ENCODE peak calls at places on chromosomes 11 and 22, in seven cellular contexts. One of them, this sample, is unnamed.

GRCh38 chr11:125947419-125948277 is 1.8 kb downstream of the VSIG10L2 start:
- DNase-seq in AG08395: no peak
- DNase-seq in effector memory CD8-positive, alpha-beta T cell: no peak
- DNase-seq in activated naive CD8-positive, alpha-beta T cell treated with anti-CD3 and anti-CD28 coated beads, Interleukin-2, amount 50 U/mL, for 24 hours: no peak
- DNase-seq in right lobe of liver: no peak
- DNase-seq in NCI-H1694 treated with DMSO at 0.1 percent for 48 hours: no peak
- DNase-seq in CD4-positive, alpha-beta T cell: no peak
- DNase-seq in this sample: no peak

GRCh38 chr22:23533328-23533762 is 46.7 kb downstream of the IGLL1 start:
- DNase-seq in CD4-positive, alpha-beta T cell: no peak
- DNase-seq in AG08395: no peak
- DNase-seq in NCI-H1694 treated with DMSO at 0.1 percent for 48 hours: peak
- DNase-seq in right lobe of liver: no peak
- DNase-seq in effector memory CD8-positive, alpha-beta T cell: peak
- DNase-seq in activated naive CD8-positive, alpha-beta T cell treated with anti-CD3 and anti-CD28 coated beads, Interleukin-2, amount 50 U/mL, for 24 hours: peak
- DNase-seq in this sample: peak

GRCh38 chr22:32469799-32470212 is 4.8 kb upstream of the FBXO7 start:
- DNase-seq in activated naive CD8-positive, alpha-beta T cell treated with anti-CD3 and anti-CD28 coated beads, Interleukin-2, amount 50 U/mL, for 24 hours: no peak
- DNase-seq in NCI-H1694 treated with DMSO at 0.1 percent for 48 hours: peak
- DNase-seq in effector memory CD8-positive, alpha-beta T cell: no peak
- DNase-seq in AG08395: peak
- DNase-seq in CD4-positive, alpha-beta T cell: no peak
- DNase-seq in right lobe of liver: no peak
- DNase-seq in this sample: no peak

GRCh38 chr11:74001822-74002286 is 7.0 kb downstream of the UCP3 start:
- DNase-seq in effector memory CD8-positive, alpha-beta T cell: no peak
- DNase-seq in activated naive CD8-positive, alpha-beta T cell treated with anti-CD3 and anti-CD28 coated beads, Interleukin-2, amount 50 U/mL, for 24 hours: no peak
- DNase-seq in right lobe of liver: no peak
- DNase-seq in AG08395: no peak
- DNase-seq in NCI-H1694 treated with DMSO at 0.1 percent for 48 hours: no peak
- DNase-seq in CD4-positive, alpha-beta T cell: no peak
- DNase-seq in this sample: no peak

GRCh38 chr11:2747236-2748015 is 47.6 kb upstream of the KCNQ1OT1 start:
- DNase-seq in right lobe of liver: no peak
- DNase-seq in NCI-H1694 treated with DMSO at 0.1 percent for 48 hours: no peak
- DNase-seq in activated naive CD8-positive, alpha-beta T cell treated with anti-CD3 and anti-CD28 coated beads, Interleukin-2, amount 50 U/mL, for 24 hours: no peak
- DNase-seq in AG08395: no peak
- DNase-seq in CD4-positive, alpha-beta T cell: no peak
- DNase-seq in effector memory CD8-positive, alpha-beta T cell: no peak
- DNase-seq in this sample: no peak

GRCh38 chr22:38653741-38654140 is 2.5 kb downstream of the FAM227A start:
- DNase-seq in CD4-positive, alpha-beta T cell: no peak
- DNase-seq in activated naive CD8-positive, alpha-beta T cell treated with anti-CD3 and anti-CD28 coated beads, Interleukin-2, amount 50 U/mL, for 24 hours: no peak
- DNase-seq in AG08395: no peak
- DNase-seq in effector memory CD8-positive, alpha-beta T cell: no peak
- DNase-seq in right lobe of liver: no peak
- DNase-seq in NCI-H1694 treated with DMSO at 0.1 percent for 48 hours: no peak
- DNase-seq in this sample: no peak

GRCh38 chr22:33576205-33576604 is 344.1 kb downstream of the LARGE1 start:
- DNase-seq in activated naive CD8-positive, alpha-beta T cell treated with anti-CD3 and anti-CD28 coated beads, Interleukin-2, amount 50 U/mL, for 24 hours: no peak
- DNase-seq in NCI-H1694 treated with DMSO at 0.1 percent for 48 hours: no peak
- DNase-seq in right lobe of liver: no peak
- DNase-seq in effector memory CD8-positive, alpha-beta T cell: no peak
- DNase-seq in CD4-positive, alpha-beta T cell: no peak
- DNase-seq in AG08395: no peak
- DNase-seq in this sample: no peak

GRCh38 chr11:117316197-117316961 is at the start of gene BACE1:
- DNase-seq in AG08395: peak
- DNase-seq in activated naive CD8-positive, alpha-beta T cell treated with anti-CD3 and anti-CD28 coated beads, Interleukin-2, amount 50 U/mL, for 24 hours: peak
- DNase-seq in NCI-H1694 treated with DMSO at 0.1 percent for 48 hours: peak
- DNase-seq in effector memory CD8-positive, alpha-beta T cell: no peak
- DNase-seq in CD4-positive, alpha-beta T cell: no peak
- DNase-seq in right lobe of liver: peak
- DNase-seq in this sample: peak

GRCh38 chr11:66368484-66368883 is 3.1 kb downstream of the SLC29A2 start:
- DNase-seq in effector memory CD8-positive, alpha-beta T cell: no peak
- DNase-seq in CD4-positive, alpha-beta T cell: no peak
- DNase-seq in NCI-H1694 treated with DMSO at 0.1 percent for 48 hours: no peak
- DNase-seq in activated naive CD8-positive, alpha-beta T cell treated with anti-CD3 and anti-CD28 coated beads, Interleukin-2, amount 50 U/mL, for 24 hours: no peak
- DNase-seq in AG08395: no peak
- DNase-seq in right lobe of liver: no peak
- DNase-seq in this sample: no peak

GRCh38 chr11:74272276-74272675 is 39.2 kb downstream of the P4HA3 start:
- DNase-seq in effector memory CD8-positive, alpha-beta T cell: no peak
- DNase-seq in NCI-H1694 treated with DMSO at 0.1 percent for 48 hours: no peak
- DNase-seq in right lobe of liver: no peak
- DNase-seq in CD4-positive, alpha-beta T cell: no peak
- DNase-seq in AG08395: no peak
- DNase-seq in activated naive CD8-positive, alpha-beta T cell treated with anti-CD3 and anti-CD28 coated beads, Interleukin-2, amount 50 U/mL, for 24 hours: no peak
- DNase-seq in this sample: no peak

GRCh38 chr11:115008774-115009173 is 330.4 kb downstream of the NXPE2 start:
- DNase-seq in AG08395: no peak
- DNase-seq in activated naive CD8-positive, alpha-beta T cell treated with anti-CD3 and anti-CD28 coated beads, Interleukin-2, amount 50 U/mL, for 24 hours: no peak
- DNase-seq in right lobe of liver: no peak
- DNase-seq in CD4-positive, alpha-beta T cell: no peak
- DNase-seq in effector memory CD8-positive, alpha-beta T cell: no peak
- DNase-seq in NCI-H1694 treated with DMSO at 0.1 percent for 48 hours: no peak
- DNase-seq in this sample: no peak

GRCh38 chr22:33051960-33052839 is 6.0 kb downstream of the SYN3 start:
- DNase-seq in right lobe of liver: no peak
- DNase-seq in NCI-H1694 treated with DMSO at 0.1 percent for 48 hours: peak
- DNase-seq in CD4-positive, alpha-beta T cell: no peak
- DNase-seq in effector memory CD8-positive, alpha-beta T cell: no peak
- DNase-seq in AG08395: no peak
- DNase-seq in activated naive CD8-positive, alpha-beta T cell treated with anti-CD3 and anti-CD28 coated beads, Interleukin-2, amount 50 U/mL, for 24 hours: no peak
- DNase-seq in this sample: no peak

GRCh38 chr22:21837184-21837979 is 30.1 kb downstream of the MAPK1 start:
- DNase-seq in CD4-positive, alpha-beta T cell: no peak
- DNase-seq in effector memory CD8-positive, alpha-beta T cell: no peak
- DNase-seq in AG08395: peak
- DNase-seq in NCI-H1694 treated with DMSO at 0.1 percent for 48 hours: no peak
- DNase-seq in right lobe of liver: no peak
- DNase-seq in activated naive CD8-positive, alpha-beta T cell treated with anti-CD3 and anti-CD28 coated beads, Interleukin-2, amount 50 U/mL, for 24 hours: no peak
- DNase-seq in this sample: peak

GRCh38 chr11:8023831-8024555 is 36.9 kb downstream of the EIF3F start:
- DNase-seq in activated naive CD8-positive, alpha-beta T cell treated with anti-CD3 and anti-CD28 coated beads, Interleukin-2, amount 50 U/mL, for 24 hours: no peak
- DNase-seq in NCI-H1694 treated with DMSO at 0.1 percent for 48 hours: no peak
- DNase-seq in effector memory CD8-positive, alpha-beta T cell: no peak
- DNase-seq in CD4-positive, alpha-beta T cell: no peak
- DNase-seq in AG08395: no peak
- DNase-seq in right lobe of liver: no peak
- DNase-seq in this sample: no peak

GRCh38 chr11:101860694-101861371 is 54.0 kb upstream of the CEP126 start:
- DNase-seq in activated naive CD8-positive, alpha-beta T cell treated with anti-CD3 and anti-CD28 coated beads, Interleukin-2, amount 50 U/mL, for 24 hours: peak
- DNase-seq in right lobe of liver: no peak
- DNase-seq in AG08395: peak
- DNase-seq in NCI-H1694 treated with DMSO at 0.1 percent for 48 hours: no peak
- DNase-seq in CD4-positive, alpha-beta T cell: no peak
- DNase-seq in effector memory CD8-positive, alpha-beta T cell: peak
- DNase-seq in this sample: peak

GRCh38 chr22:43532301-43533050 is 120.7 kb downstream of the MPPED1 start:
- DNase-seq in effector memory CD8-positive, alpha-beta T cell: no peak
- DNase-seq in activated naive CD8-positive, alpha-beta T cell treated with anti-CD3 and anti-CD28 coated beads, Interleukin-2, amount 50 U/mL, for 24 hours: no peak
- DNase-seq in AG08395: no peak
- DNase-seq in NCI-H1694 treated with DMSO at 0.1 percent for 48 hours: no peak
- DNase-seq in CD4-positive, alpha-beta T cell: no peak
- DNase-seq in right lobe of liver: no peak
- DNase-seq in this sample: no peak

GRCh38 chr11:69209936-69210659 is 54.4 kb downstream of the SMIM38 start:
- DNase-seq in CD4-positive, alpha-beta T cell: no peak
- DNase-seq in effector memory CD8-positive, alpha-beta T cell: no peak
- DNase-seq in right lobe of liver: no peak
- DNase-seq in NCI-H1694 treated with DMSO at 0.1 percent for 48 hours: no peak
- DNase-seq in activated naive CD8-positive, alpha-beta T cell treated with anti-CD3 and anti-CD28 coated beads, Interleukin-2, amount 50 U/mL, for 24 hours: peak
- DNase-seq in AG08395: peak
- DNase-seq in this sample: peak

GRCh38 chr11:58926695-58927094 is 12.6 kb upstream of the GLYATL1 start:
- DNase-seq in CD4-positive, alpha-beta T cell: no peak
- DNase-seq in effector memory CD8-positive, alpha-beta T cell: no peak
- DNase-seq in NCI-H1694 treated with DMSO at 0.1 percent for 48 hours: no peak
- DNase-seq in activated naive CD8-positive, alpha-beta T cell treated with anti-CD3 and anti-CD28 coated beads, Interleukin-2, amount 50 U/mL, for 24 hours: no peak
- DNase-seq in right lobe of liver: no peak
- DNase-seq in AG08395: no peak
- DNase-seq in this sample: no peak

GRCh38 chr11:18792066-18792591 is 531 bp upstream of the PTPN5 start:
- DNase-seq in NCI-H1694 treated with DMSO at 0.1 percent for 48 hours: no peak
- DNase-seq in activated naive CD8-positive, alpha-beta T cell treated with anti-CD3 and anti-CD28 coated beads, Interleukin-2, amount 50 U/mL, for 24 hours: no peak
- DNase-seq in effector memory CD8-positive, alpha-beta T cell: no peak
- DNase-seq in AG08395: no peak
- DNase-seq in right lobe of liver: no peak
- DNase-seq in CD4-positive, alpha-beta T cell: no peak
- DNase-seq in this sample: no peak

GRCh38 chr11:129639300-129639699 is 176.3 kb upstream of the TMEM45B start:
- DNase-seq in AG08395: peak
- DNase-seq in NCI-H1694 treated with DMSO at 0.1 percent for 48 hours: no peak
- DNase-seq in CD4-positive, alpha-beta T cell: no peak
- DNase-seq in activated naive CD8-positive, alpha-beta T cell treated with anti-CD3 and anti-CD28 coated beads, Interleukin-2, amount 50 U/mL, for 24 hours: peak
- DNase-seq in effector memory CD8-positive, alpha-beta T cell: no peak
- DNase-seq in right lobe of liver: no peak
- DNase-seq in this sample: peak

GRCh38 chr22:26684173-26684572 is 26.8 kb downstream of the MIAT start:
- DNase-seq in effector memory CD8-positive, alpha-beta T cell: no peak
- DNase-seq in activated naive CD8-positive, alpha-beta T cell treated with anti-CD3 and anti-CD28 coated beads, Interleukin-2, amount 50 U/mL, for 24 hours: no peak
- DNase-seq in AG08395: no peak
- DNase-seq in NCI-H1694 treated with DMSO at 0.1 percent for 48 hours: no peak
- DNase-seq in right lobe of liver: no peak
- DNase-seq in CD4-positive, alpha-beta T cell: no peak
- DNase-seq in this sample: no peak

GRCh38 chr11:17547051-17547577 is at the start of gene OTOG:
- DNase-seq in NCI-H1694 treated with DMSO at 0.1 percent for 48 hours: no peak
- DNase-seq in AG08395: no peak
- DNase-seq in effector memory CD8-positive, alpha-beta T cell: no peak
- DNase-seq in activated naive CD8-positive, alpha-beta T cell treated with anti-CD3 and anti-CD28 coated beads, Interleukin-2, amount 50 U/mL, for 24 hours: no peak
- DNase-seq in CD4-positive, alpha-beta T cell: no peak
- DNase-seq in right lobe of liver: no peak
- DNase-seq in this sample: peak

GRCh38 chr11:40877981-40878380 is 581.5 kb downstream of the LRRC4C start:
- DNase-seq in right lobe of liver: no peak
- DNase-seq in CD4-positive, alpha-beta T cell: no peak
- DNase-seq in effector memory CD8-positive, alpha-beta T cell: no peak
- DNase-seq in activated naive CD8-positive, alpha-beta T cell treated with anti-CD3 and anti-CD28 coated beads, Interleukin-2, amount 50 U/mL, for 24 hours: no peak
- DNase-seq in AG08395: no peak
- DNase-seq in NCI-H1694 treated with DMSO at 0.1 percent for 48 hours: no peak
- DNase-seq in this sample: no peak

GRCh38 chr22:36921309-36922096 is 8.1 kb downstream of the CSF2RB start:
- DNase-seq in activated naive CD8-positive, alpha-beta T cell treated with anti-CD3 and anti-CD28 coated beads, Interleukin-2, amount 50 U/mL, for 24 hours: no peak
- DNase-seq in right lobe of liver: no peak
- DNase-seq in AG08395: no peak
- DNase-seq in CD4-positive, alpha-beta T cell: no peak
- DNase-seq in NCI-H1694 treated with DMSO at 0.1 percent for 48 hours: no peak
- DNase-seq in effector memory CD8-positive, alpha-beta T cell: no peak
- DNase-seq in this sample: no peak

GRCh38 chr11:59957094-59957493 is 6.7 kb upstream of the OOSP4A start:
- DNase-seq in NCI-H1694 treated with DMSO at 0.1 percent for 48 hours: no peak
- DNase-seq in AG08395: no peak
- DNase-seq in effector memory CD8-positive, alpha-beta T cell: no peak
- DNase-seq in activated naive CD8-positive, alpha-beta T cell treated with anti-CD3 and anti-CD28 coated beads, Interleukin-2, amount 50 U/mL, for 24 hours: no peak
- DNase-seq in right lobe of liver: no peak
- DNase-seq in CD4-positive, alpha-beta T cell: no peak
- DNase-seq in this sample: peak

GRCh38 chr22:36021649-36022048 is 7.0 kb downstream of the RBFOX2 start:
- DNase-seq in NCI-H1694 treated with DMSO at 0.1 percent for 48 hours: no peak
- DNase-seq in AG08395: no peak
- DNase-seq in effector memory CD8-positive, alpha-beta T cell: no peak
- DNase-seq in CD4-positive, alpha-beta T cell: no peak
- DNase-seq in activated naive CD8-positive, alpha-beta T cell treated with anti-CD3 and anti-CD28 coated beads, Interleukin-2, amount 50 U/mL, for 24 hours: no peak
- DNase-seq in right lobe of liver: no peak
- DNase-seq in this sample: no peak

GRCh38 chr22:37336474-37337028 is 54.2 kb downstream of the CYTH4 start:
- DNase-seq in CD4-positive, alpha-beta T cell: no peak
- DNase-seq in AG08395: no peak
- DNase-seq in effector memory CD8-positive, alpha-beta T cell: no peak
- DNase-seq in right lobe of liver: no peak
- DNase-seq in NCI-H1694 treated with DMSO at 0.1 percent for 48 hours: no peak
- DNase-seq in activated naive CD8-positive, alpha-beta T cell treated with anti-CD3 and anti-CD28 coated beads, Interleukin-2, amount 50 U/mL, for 24 hours: no peak
- DNase-seq in this sample: no peak

GRCh38 chr11:88447285-88447684 is 109.7 kb upstream of the CTSC start:
- DNase-seq in NCI-H1694 treated with DMSO at 0.1 percent for 48 hours: no peak
- DNase-seq in CD4-positive, alpha-beta T cell: no peak
- DNase-seq in right lobe of liver: no peak
- DNase-seq in activated naive CD8-positive, alpha-beta T cell treated with anti-CD3 and anti-CD28 coated beads, Interleukin-2, amount 50 U/mL, for 24 hours: no peak
- DNase-seq in AG08395: no peak
- DNase-seq in effector memory CD8-positive, alpha-beta T cell: no peak
- DNase-seq in this sample: no peak

GRCh38 chr22:37647928-37648327 is 8.5 kb downstream of the SH3BP1 start:
- DNase-seq in CD4-positive, alpha-beta T cell: no peak
- DNase-seq in right lobe of liver: peak
- DNase-seq in AG08395: no peak
- DNase-seq in NCI-H1694 treated with DMSO at 0.1 percent for 48 hours: no peak
- DNase-seq in activated naive CD8-positive, alpha-beta T cell treated with anti-CD3 and anti-CD28 coated beads, Interleukin-2, amount 50 U/mL, for 24 hours: no peak
- DNase-seq in effector memory CD8-positive, alpha-beta T cell: no peak
- DNase-seq in this sample: no peak

GRCh38 chr11:115389790-115390189 is 114.4 kb downstream of the CADM1 start:
- DNase-seq in activated naive CD8-positive, alpha-beta T cell treated with anti-CD3 and anti-CD28 coated beads, Interleukin-2, amount 50 U/mL, for 24 hours: no peak
- DNase-seq in CD4-positive, alpha-beta T cell: no peak
- DNase-seq in right lobe of liver: no peak
- DNase-seq in AG08395: no peak
- DNase-seq in NCI-H1694 treated with DMSO at 0.1 percent for 48 hours: no peak
- DNase-seq in effector memory CD8-positive, alpha-beta T cell: no peak
- DNase-seq in this sample: no peak